ENCODE peak calls at places on chromosomes 3 and 15, in five cellular contexts. N is K562, G is GM12878, T is H1, U is HepG2. M is an unnamed sample.

GRCh38 chr3:160150525-160150924 is 74.7 kb upstream of the C3orf80 start:
- DNase-seq in N (no peak), G (no peak), T (no peak), U (no peak), M (no peak)

GRCh38 chr3:161042023-161042501 is 63.1 kb downstream of the B3GALNT1 start:
- DNase-seq in N (no peak), G (no peak), T (no peak), U (peak), M (no peak)

GRCh38 chr15:58178668-58179067 is 40.5 kb downstream of the AQP9 start:
- DNase-seq in N (no peak), G (no peak), T (no peak), U (no peak), M (no peak)

GRCh38 chr3:177357352-177358084 is 160.2 kb upstream of the TBL1XR1 start:
- DNase-seq in N (peak), G (no peak), T (no peak), U (peak), M (peak)

GRCh38 chr3:45950686-45951600 is 7.7 kb downstream of the CXCR6 start:
- DNase-seq in N (no peak), G (no peak), T (no peak), U (no peak), M (no peak)

GRCh38 chr3:39707314-39707909 is 102.0 kb upstream of the MYRIP start:
- DNase-seq in N (peak), G (no peak), T (no peak), U (peak), M (peak)

GRCh38 chr3:168885028-168885427 is 778.5 kb downstream of the MECOM start:
- DNase-seq in N (no peak), G (no peak), T (no peak), U (no peak), M (no peak)

GRCh38 chr3:102238362-102238761 is 196.5 kb upstream of the ZPLD1 start:
- DNase-seq in N (no peak), G (no peak), T (peak), U (no peak), M (no peak)

GRCh38 chr3:129370248-129370964 is 58.0 kb downstream of the EFCAB12 start:
- DNase-seq in N (no peak), G (no peak), T (no peak), U (no peak), M (no peak)

GRCh38 chr3:12357456-12357855 is 68.6 kb downstream of the PPARG start:
- DNase-seq in N (no peak), G (no peak), T (no peak), U (no peak), M (no peak)

GRCh38 chr3:42652611-42653302 is 740 bp upstream of the ZBTB47 start:
- DNase-seq in N (peak), G (peak), T (no peak), U (peak), M (peak)

GRCh38 chr3:108528459-108529231 is 18.2 kb upstream of the MYH15 start:
- DNase-seq in N (no peak), G (peak), T (no peak), U (no peak), M (no peak)

GRCh38 chr3:8501388-8502131 is at the start of gene LMCD1:
- DNase-seq in N (peak), G (peak), T (peak), U (peak), M (peak)

GRCh38 chr3:73473578-73474448 is 150.9 kb downstream of the PDZRN3 start:
- DNase-seq in N (no peak), G (no peak), T (no peak), U (no peak), M (no peak)

GRCh38 chr3:65174713-65175112 is 486.9 kb upstream of the ADAMTS9 start:
- DNase-seq in N (peak), G (no peak), T (no peak), U (no peak), M (no peak)

GRCh38 chr3:65182085-65182484 is 494.3 kb upstream of the ADAMTS9 start:
- DNase-seq in N (no peak), G (no peak), T (no peak), U (no peak), M (no peak)

GRCh38 chr3:65178703-65179102 is 490.9 kb upstream of the ADAMTS9 start:
- DNase-seq in N (no peak), G (no peak), T (no peak), U (no peak), M (no peak)

GRCh38 chr3:65181397-65181871 is 493.6 kb upstream of the ADAMTS9 start:
- DNase-seq in N (no peak), G (no peak), T (no peak), U (no peak), M (no peak)

GRCh38 chr3:65177879-65178484 is 490.2 kb upstream of the ADAMTS9 start:
- DNase-seq in N (no peak), G (no peak), T (no peak), U (no peak), M (no peak)
- TF ChIP-seq USF2 in N (no peak), G (no peak), T (no peak), U (no peak), M (no peak)

GRCh38 chr3:156918746-156919145 is 92.6 kb downstream of the LEKR1 start:
- DNase-seq in N (no peak), G (no peak), T (no peak), U (no peak), M (no peak)
- TF ChIP-seq KDM1A in N (no peak), G (no peak), T (no peak), U (no peak), M (no peak)

GRCh38 chr15:42920281-42921048 is at the start of gene TTBK2:
- DNase-seq in N (peak), G (peak), T (peak), U (peak), M (peak)
- TF ChIP-seq POLR2A in N (peak), G (peak), T (no peak), U (peak), M (peak)

GRCh38 chr3:81425198-81425868 is 336.1 kb downstream of the GBE1 start:
- DNase-seq in N (no peak), G (no peak), T (peak), U (no peak), M (no peak)

DNA sequence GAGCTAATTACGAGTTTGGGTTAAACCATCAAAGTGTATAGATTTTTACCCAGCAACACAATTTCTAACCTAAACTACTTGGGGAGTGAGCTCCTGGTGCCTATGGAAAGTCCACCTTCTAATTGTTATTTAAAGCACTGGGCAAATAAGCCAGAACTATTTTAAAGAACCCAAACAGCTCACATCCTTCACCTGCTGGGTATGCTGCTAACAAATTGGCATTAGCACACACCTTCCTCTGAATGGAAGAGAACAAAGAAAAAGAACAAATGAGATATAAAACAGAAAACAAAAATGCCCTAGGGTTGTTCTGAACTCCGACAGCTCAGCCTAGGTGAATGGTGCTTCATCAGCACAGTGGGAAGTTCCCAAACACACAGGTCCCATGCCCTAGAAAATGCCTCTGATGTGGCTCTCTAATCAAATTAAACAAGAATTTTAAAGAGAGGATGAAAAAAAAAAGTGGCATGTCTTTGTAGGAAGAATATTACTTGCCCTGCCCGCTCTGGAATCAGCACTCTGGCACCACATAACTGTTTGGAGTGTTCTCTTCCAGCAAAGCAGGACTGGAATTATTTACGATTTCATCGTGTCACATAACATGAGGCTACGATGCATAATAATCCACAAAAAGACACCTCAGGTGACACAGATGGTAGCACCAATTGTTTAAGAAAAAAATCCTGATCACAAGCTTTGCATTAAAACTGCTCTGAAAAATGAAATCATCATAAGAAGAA is 334.4 kb downstream of the GBE1 start:
- DNase-seq in N (no peak), G (no peak), T (peak), U (no peak), M (no peak)
- TF ChIP-seq USF2 in N (no peak), G (no peak), T (no peak), U (no peak), M (no peak)

GRCh38 chr3:60120245-60120644 is 1070.4 kb upstream of the CFAP20DC start:
- DNase-seq in N (no peak), G (no peak), T (no peak), U (no peak), M (no peak)

GRCh38 chr3:60126905-60127304 is 1077.1 kb upstream of the CFAP20DC start:
- DNase-seq in N (no peak), G (no peak), T (no peak), U (no peak), M (no peak)

GRCh38 chr3:60131607-60132006 is 1081.8 kb upstream of the CFAP20DC start:
- DNase-seq in N (no peak), G (no peak), T (no peak), U (no peak), M (no peak)

GRCh38 chr3:60125686-60126085 is 1075.9 kb upstream of the CFAP20DC start:
- DNase-seq in N (no peak), G (no peak), T (no peak), U (no peak), M (no peak)
- TF ChIP-seq KDM1A in N (no peak), G (no peak), T (no peak), U (no peak), M (no peak)

DNA sequence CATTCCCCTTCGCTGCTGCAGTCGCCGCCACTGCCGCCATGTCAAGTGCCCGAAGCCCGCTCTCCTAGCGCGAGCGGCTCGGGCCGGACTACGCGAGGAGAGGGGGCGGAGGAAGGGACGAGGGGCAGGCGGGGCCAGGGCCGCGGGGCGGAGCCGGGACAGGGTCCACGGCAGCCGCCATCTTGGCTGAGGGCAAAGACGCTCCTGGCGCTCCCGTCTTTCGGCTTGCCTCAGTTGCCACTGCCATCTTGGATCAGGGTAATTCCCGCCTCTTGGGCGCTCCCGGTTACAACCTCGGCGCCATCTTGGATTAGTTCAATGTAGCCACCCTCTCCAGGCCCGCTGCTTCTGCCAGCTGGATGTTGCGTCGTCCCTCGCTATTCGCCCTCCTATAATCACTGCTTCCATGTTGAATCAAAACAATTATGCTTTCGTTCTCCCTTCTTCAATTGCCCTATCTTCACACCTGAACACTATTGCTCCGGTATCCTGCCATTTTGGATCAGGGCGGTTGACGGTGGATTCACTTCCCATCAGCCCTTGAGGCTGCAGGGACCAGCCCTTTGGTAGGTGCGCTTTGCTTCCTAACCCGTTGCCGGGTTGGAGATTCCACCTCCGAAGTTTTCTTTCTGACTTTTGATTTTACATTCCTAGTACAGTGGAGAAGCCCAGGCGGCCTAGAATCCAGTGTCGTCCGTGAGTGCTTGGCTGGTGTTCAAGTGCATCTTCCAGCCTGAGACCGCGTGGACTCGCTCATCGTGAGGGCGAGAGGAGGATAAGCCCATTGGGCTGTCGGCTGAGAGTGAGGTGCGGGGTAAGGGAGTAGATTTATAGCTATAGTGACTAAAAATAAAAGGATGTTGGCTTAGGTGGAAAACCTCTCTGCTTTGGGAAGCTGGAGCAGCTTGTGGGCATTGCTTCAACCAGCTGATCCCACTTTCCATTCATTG is at the start of gene HACD2:
- DNase-seq in N (peak), G (peak), T (peak), U (peak), M (peak)
- TF ChIP-seq POLR2A in N (peak), G (peak), T (peak), U (peak), M (peak)

M was measured in A549.